ENCODE peak calls at places on chromosomes 12 and 14, in six cellular contexts. One of them, this sample, is unnamed.

GRCh38 chr12:66087365-66087943 is 43.1 kb downstream of the LLPH start:
- DNase-seq in HS-27A: peak; percentile 52
- DNase-seq in T1000: peak; percentile 99
- DNase-seq in spleen: no peak
- DNase-seq in left lobe of liver: peak; percentile 57
- DNase-seq in HEK293T: peak; percentile 61
- DNase-seq in this sample: no peak

GRCh38 chr14:24052656-24053547 is 1.1 kb downstream of the CARMIL3 start:
- DNase-seq in HS-27A: no peak
- DNase-seq in T1000: no peak
- DNase-seq in spleen: no peak
- DNase-seq in left lobe of liver: no peak
- DNase-seq in HEK293T: no peak
- DNase-seq in this sample: no peak

GRCh38 chr12:116324684-116325664 is 47.5 kb upstream of the MED13L start:
- DNase-seq in HS-27A: no peak
- DNase-seq in T1000: no peak
- DNase-seq in spleen: no peak
- DNase-seq in left lobe of liver: no peak
- DNase-seq in HEK293T: no peak
- DNase-seq in this sample: no peak

GRCh38 chr12:966715-967114 is 17.2 kb upstream of the RAD52 start:
- DNase-seq in HS-27A: no peak
- DNase-seq in T1000: no peak
- DNase-seq in spleen: no peak
- DNase-seq in left lobe of liver: no peak
- DNase-seq in HEK293T: no peak
- DNase-seq in this sample: no peak

GRCh38 chr12:66768293-66768692 is 89.4 kb upstream of the GRIP1 start:
- DNase-seq in HS-27A: no peak
- DNase-seq in T1000: no peak
- DNase-seq in spleen: no peak
- DNase-seq in left lobe of liver: no peak
- DNase-seq in HEK293T: no peak
- DNase-seq in this sample: no peak

GRCh38 chr14:105029402-105029801 is 8.5 kb upstream of the CDCA4 start:
- DNase-seq in HS-27A: no peak
- DNase-seq in T1000: no peak
- DNase-seq in spleen: no peak
- DNase-seq in left lobe of liver: no peak
- DNase-seq in HEK293T: no peak
- DNase-seq in this sample: no peak

GRCh38 chr14:35883677-35884293 is 57.6 kb downstream of the BRMS1L start:
- DNase-seq in HS-27A: peak; percentile 8
- DNase-seq in T1000: no peak
- DNase-seq in spleen: no peak
- DNase-seq in left lobe of liver: no peak
- DNase-seq in HEK293T: peak; percentile 23
- DNase-seq in this sample: no peak

GRCh38 chr12:1022032-1022970 is 31.3 kb downstream of the ERC1 start:
- DNase-seq in HS-27A: no peak
- DNase-seq in T1000: no peak
- DNase-seq in spleen: no peak
- DNase-seq in left lobe of liver: no peak
- DNase-seq in HEK293T: no peak
- DNase-seq in this sample: no peak

GRCh38 chr12:2341051-2341751 is 288.4 kb downstream of the CACNA1C start:
- DNase-seq in HS-27A: no peak
- DNase-seq in T1000: no peak
- DNase-seq in spleen: no peak
- DNase-seq in left lobe of liver: no peak
- DNase-seq in HEK293T: no peak
- DNase-seq in this sample: no peak

This sample was measured in upper lobe of right lung.